ENCODE peak calls at places on chromosome 10, in nine cellular contexts. One of them, this sample, is unnamed.

GRCh38 chr10:86583983-86584382 is 62.4 kb upstream of the WAPL start:
- DNase-seq in left ventricle myocardium inferior: no peak
- DNase-seq in IMR-90: no peak
- DNase-seq in SJSA1: no peak
- DNase-seq in PC-3: peak; percentile 15
- DNase-seq in fibroblast of lung: no peak
- DNase-seq in prostate gland: no peak
- DNase-seq in PC-9: no peak
- DNase-seq in heart right ventricle: no peak
- DNase-seq in this sample: peak; percentile 63

GRCh38 chr10:113058175-113058961 is 108.3 kb downstream of the TCF7L2 start:
- DNase-seq in left ventricle myocardium inferior: no peak
- DNase-seq in IMR-90: peak; percentile 78
- DNase-seq in SJSA1: peak; percentile 42
- DNase-seq in PC-3: no peak
- DNase-seq in fibroblast of lung: peak; percentile 73
- DNase-seq in prostate gland: no peak
- DNase-seq in PC-9: no peak
- DNase-seq in heart right ventricle: no peak
- DNase-seq in this sample: peak; percentile 87

GRCh38 chr10:44956176-44956575 is 3.4 kb upstream of the RASSF4 start:
- DNase-seq in left ventricle myocardium inferior: no peak
- DNase-seq in IMR-90: no peak
- DNase-seq in SJSA1: peak; percentile 23
- DNase-seq in PC-3: no peak
- DNase-seq in fibroblast of lung: no peak
- DNase-seq in prostate gland: no peak
- DNase-seq in PC-9: no peak
- DNase-seq in heart right ventricle: no peak
- DNase-seq in this sample: no peak

GRCh38 chr10:124693801-124694416 is 50.3 kb downstream of the FAM53B start:
- DNase-seq in left ventricle myocardium inferior: no peak
- DNase-seq in IMR-90: no peak
- DNase-seq in SJSA1: no peak
- DNase-seq in PC-3: no peak
- DNase-seq in fibroblast of lung: no peak
- DNase-seq in prostate gland: no peak
- DNase-seq in PC-9: no peak
- DNase-seq in heart right ventricle: peak; percentile 27
- DNase-seq in this sample: no peak

GRCh38 chr10:81928119-81928518 is 53.1 kb downstream of the NRG3 start:
- DNase-seq in left ventricle myocardium inferior: no peak
- DNase-seq in IMR-90: no peak
- DNase-seq in SJSA1: no peak
- DNase-seq in PC-3: no peak
- DNase-seq in fibroblast of lung: no peak
- DNase-seq in prostate gland: no peak
- DNase-seq in PC-9: no peak
- DNase-seq in heart right ventricle: no peak
- DNase-seq in this sample: no peak

GRCh38 chr10:128870830-128871597 is 596.0 kb upstream of the MGMT start:
- DNase-seq in left ventricle myocardium inferior: peak; percentile 30
- DNase-seq in IMR-90: no peak
- DNase-seq in SJSA1: no peak
- DNase-seq in PC-3: no peak
- DNase-seq in fibroblast of lung: no peak
- DNase-seq in prostate gland: no peak
- DNase-seq in PC-9: no peak
- DNase-seq in heart right ventricle: no peak
- DNase-seq in this sample: no peak

GRCh38 chr10:102710604-102711003 is 3.6 kb downstream of the ARL3 start:
- DNase-seq in left ventricle myocardium inferior: no peak
- DNase-seq in IMR-90: peak; percentile 89
- DNase-seq in SJSA1: peak; percentile 74
- DNase-seq in PC-3: peak; percentile 48
- DNase-seq in fibroblast of lung: peak; percentile 90
- DNase-seq in prostate gland: no peak
- DNase-seq in PC-9: no peak
- DNase-seq in heart right ventricle: no peak
- DNase-seq in this sample: no peak

GRCh38 chr10:44199991-44200655 is 184.8 kb downstream of the CXCL12 start:
- DNase-seq in left ventricle myocardium inferior: no peak
- DNase-seq in IMR-90: no peak
- DNase-seq in SJSA1: no peak
- DNase-seq in PC-3: no peak
- DNase-seq in fibroblast of lung: no peak
- DNase-seq in prostate gland: no peak
- DNase-seq in PC-9: no peak
- DNase-seq in heart right ventricle: no peak
- DNase-seq in this sample: no peak

GRCh38 chr10:47144525-47144924 is 155.5 kb upstream of the GDF10 start:
- DNase-seq in left ventricle myocardium inferior: no peak
- DNase-seq in IMR-90: no peak
- DNase-seq in SJSA1: no peak
- DNase-seq in PC-3: no peak
- DNase-seq in fibroblast of lung: no peak
- DNase-seq in prostate gland: no peak
- DNase-seq in PC-9: no peak
- DNase-seq in heart right ventricle: no peak
- DNase-seq in this sample: no peak
- H3K4me1 ChIP-seq in left ventricle myocardium inferior: no peaks in the 10 kb centered on the region
- H3K4me1 ChIP-seq in IMR-90: peaks cover 5% of the 10 kb centered on the region
- H3K4me1 ChIP-seq in SJSA1: no peaks in the 10 kb centered on the region
- H3K4me1 ChIP-seq in PC-3: peaks cover 7% of the 10 kb centered on the region
- H3K4me1 ChIP-seq in fibroblast of lung: no peaks in the 10 kb centered on the region
- H3K4me1 ChIP-seq in prostate gland: no peaks in the 10 kb centered on the region
- H3K4me1 ChIP-seq in PC-9: no peaks in the 10 kb centered on the region
- H3K4me1 ChIP-seq in heart right ventricle: no peaks in the 10 kb centered on the region
- H3K4me1 ChIP-seq in this sample: no peaks in the 10 kb centered on the region

DNA sequence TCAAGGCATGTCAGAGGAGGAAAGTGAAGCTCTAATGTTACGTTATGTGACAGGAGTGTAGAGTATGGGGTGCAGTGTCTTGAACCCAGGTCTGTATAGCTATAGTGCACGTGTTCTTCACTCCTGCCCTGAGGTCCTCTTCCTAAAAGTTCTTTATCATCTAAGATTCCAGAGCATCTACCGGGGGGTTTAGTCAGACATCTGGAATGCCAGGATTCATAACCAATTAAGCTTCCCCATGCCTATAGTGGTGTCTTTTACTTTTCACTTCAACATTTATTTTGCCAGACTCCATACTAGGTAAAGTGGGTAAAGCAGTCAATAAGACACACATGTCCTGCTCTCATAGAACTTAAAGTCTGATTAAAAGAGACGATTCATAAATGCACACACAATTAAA is 22.4 kb downstream of the PPP1R3C start:
- DNase-seq in left ventricle myocardium inferior: no peak
- DNase-seq in IMR-90: peak; percentile 47
- DNase-seq in SJSA1: no peak
- DNase-seq in PC-3: no peak
- DNase-seq in fibroblast of lung: peak; percentile 67
- DNase-seq in prostate gland: no peak
- DNase-seq in PC-9: no peak
- DNase-seq in heart right ventricle: no peak
- DNase-seq in this sample: no peak
- H3K4me1 ChIP-seq in left ventricle myocardium inferior: peaks cover 62% of the 10 kb centered on the region
- H3K4me1 ChIP-seq in IMR-90: peaks cover 28% of the 10 kb centered on the region
- H3K4me1 ChIP-seq in SJSA1: peaks cover 70% of the 10 kb centered on the region
- H3K4me1 ChIP-seq in PC-3: peaks cover 30% of the 10 kb centered on the region
- H3K4me1 ChIP-seq in fibroblast of lung: peaks cover 33% of the 10 kb centered on the region
- H3K4me1 ChIP-seq in prostate gland: no peaks in the 10 kb centered on the region
- H3K4me1 ChIP-seq in PC-9: peaks cover 21% of the 10 kb centered on the region
- H3K4me1 ChIP-seq in heart right ventricle: peaks cover 20% of the 10 kb centered on the region
- H3K4me1 ChIP-seq in this sample: no peaks in the 10 kb centered on the region

GRCh38 chr10:22612316-22612715 is 102.1 kb downstream of the PIP4K2A start:
- DNase-seq in left ventricle myocardium inferior: no peak
- DNase-seq in IMR-90: no peak
- DNase-seq in SJSA1: no peak
- DNase-seq in PC-3: no peak
- DNase-seq in fibroblast of lung: no peak
- DNase-seq in prostate gland: no peak
- DNase-seq in PC-9: no peak
- DNase-seq in heart right ventricle: no peak
- DNase-seq in this sample: no peak
- H3K4me1 ChIP-seq in left ventricle myocardium inferior: peaks cover 27% of the 10 kb centered on the region
- H3K4me1 ChIP-seq in IMR-90: no peaks in the 10 kb centered on the region
- H3K4me1 ChIP-seq in SJSA1: peaks cover 25% of the 10 kb centered on the region
- H3K4me1 ChIP-seq in PC-3: peaks cover 28% of the 10 kb centered on the region
- H3K4me1 ChIP-seq in fibroblast of lung: no peaks in the 10 kb centered on the region
- H3K4me1 ChIP-seq in prostate gland: no peaks in the 10 kb centered on the region
- H3K4me1 ChIP-seq in PC-9: no peaks in the 10 kb centered on the region
- H3K4me1 ChIP-seq in heart right ventricle: peaks cover 16% of the 10 kb centered on the region
- H3K4me1 ChIP-seq in this sample: peaks cover 12% of the 10 kb centered on the region

DNA sequence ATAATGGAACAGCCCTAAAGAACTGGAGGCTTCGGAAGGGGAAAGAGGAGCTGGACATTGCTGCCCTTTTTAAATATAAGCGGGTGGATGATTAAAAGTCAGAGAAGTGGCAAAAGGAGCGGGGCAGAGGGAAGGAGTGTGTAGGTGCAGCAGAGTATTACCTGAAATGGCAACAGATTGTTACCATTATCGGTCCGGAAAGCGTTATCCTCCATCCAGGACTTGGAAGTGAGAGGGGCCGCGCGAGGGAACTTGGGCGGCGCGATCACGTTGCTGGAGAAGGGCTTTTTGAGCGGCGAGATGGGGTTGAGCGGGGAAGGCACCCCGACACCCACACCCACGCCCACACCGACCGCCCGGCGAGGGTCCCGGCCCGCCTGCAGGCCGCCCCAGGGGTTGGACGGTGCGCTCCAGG is 51.7 kb downstream of the CPEB3 start:
- DNase-seq in left ventricle myocardium inferior: no peak
- DNase-seq in IMR-90: no peak
- DNase-seq in SJSA1: no peak
- DNase-seq in PC-3: no peak
- DNase-seq in fibroblast of lung: no peak
- DNase-seq in prostate gland: peak; percentile 10
- DNase-seq in PC-9: no peak
- DNase-seq in heart right ventricle: no peak
- DNase-seq in this sample: peak; percentile 23
- H3K4me1 ChIP-seq in left ventricle myocardium inferior: peaks cover 75% of the 10 kb centered on the region
- H3K4me1 ChIP-seq in IMR-90: peaks cover 2% of the 10 kb centered on the region
- H3K4me1 ChIP-seq in SJSA1: peaks cover 14% of the 10 kb centered on the region
- H3K4me1 ChIP-seq in PC-3: peaks cover 33% of the 10 kb centered on the region
- H3K4me1 ChIP-seq in fibroblast of lung: peaks cover 4% of the 10 kb centered on the region
- H3K4me1 ChIP-seq in prostate gland: peaks cover 3% of the 10 kb centered on the region
- H3K4me1 ChIP-seq in PC-9: peaks cover 48% of the 10 kb centered on the region
- H3K4me1 ChIP-seq in heart right ventricle: peaks cover 5% of the 10 kb centered on the region
- H3K4me1 ChIP-seq in this sample: no peaks in the 10 kb centered on the region

DNA sequence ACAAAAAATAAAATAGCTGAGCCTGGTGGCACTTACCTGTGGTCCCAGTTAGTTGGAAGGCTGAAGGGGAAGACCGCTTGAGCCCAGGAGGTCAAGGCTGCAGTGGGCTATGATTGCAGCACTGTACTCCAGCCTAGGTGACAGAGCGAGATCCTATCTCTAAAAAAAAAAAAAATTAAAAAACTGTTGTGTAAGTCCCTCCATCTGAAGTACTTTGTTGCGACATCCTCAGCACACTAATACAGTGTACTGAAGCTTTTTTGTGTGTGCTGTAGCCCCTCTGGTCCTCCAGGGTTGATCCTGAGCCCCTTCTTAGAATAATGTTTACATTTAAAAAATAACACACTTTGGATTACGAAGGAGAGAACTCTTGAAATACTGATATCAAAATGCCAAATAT is 71.3 kb downstream of the PFKFB3 start:
- DNase-seq in left ventricle myocardium inferior: no peak
- DNase-seq in IMR-90: peak; percentile 31
- DNase-seq in SJSA1: no peak
- DNase-seq in PC-3: no peak
- DNase-seq in fibroblast of lung: no peak
- DNase-seq in prostate gland: no peak
- DNase-seq in PC-9: peak; percentile 38
- DNase-seq in heart right ventricle: no peak
- DNase-seq in this sample: no peak
- H3K4me1 ChIP-seq in left ventricle myocardium inferior: peaks cover 12% of the 10 kb centered on the region
- H3K4me1 ChIP-seq in IMR-90: peaks cover 5% of the 10 kb centered on the region
- H3K4me1 ChIP-seq in SJSA1: peaks cover 18% of the 10 kb centered on the region
- H3K4me1 ChIP-seq in PC-3: peaks cover 15% of the 10 kb centered on the region
- H3K4me1 ChIP-seq in fibroblast of lung: peaks cover 5% of the 10 kb centered on the region
- H3K4me1 ChIP-seq in prostate gland: no peaks in the 10 kb centered on the region
- H3K4me1 ChIP-seq in PC-9: peaks cover 24% of the 10 kb centered on the region
- H3K4me1 ChIP-seq in heart right ventricle: peaks cover 10% of the 10 kb centered on the region
- H3K4me1 ChIP-seq in this sample: no peaks in the 10 kb centered on the region

GRCh38 chr10:117360994-117361667 is 14.1 kb downstream of the PDZD8 start:
- DNase-seq in left ventricle myocardium inferior: no peak
- DNase-seq in IMR-90: peak; percentile 30
- DNase-seq in SJSA1: no peak
- DNase-seq in PC-3: peak; percentile 23
- DNase-seq in fibroblast of lung: peak; percentile 42
- DNase-seq in prostate gland: no peak
- DNase-seq in PC-9: no peak
- DNase-seq in heart right ventricle: no peak
- DNase-seq in this sample: no peak

GRCh38 chr10:117364121-117364960 is 10.9 kb downstream of the PDZD8 start:
- DNase-seq in left ventricle myocardium inferior: no peak
- DNase-seq in IMR-90: peak; percentile 36
- DNase-seq in SJSA1: no peak
- DNase-seq in PC-3: no peak
- DNase-seq in fibroblast of lung: peak; percentile 32
- DNase-seq in prostate gland: no peak
- DNase-seq in PC-9: no peak
- DNase-seq in heart right ventricle: no peak
- DNase-seq in this sample: peak; percentile 40

GRCh38 chr10:117365612-117366011 is 9.6 kb downstream of the PDZD8 start:
- DNase-seq in left ventricle myocardium inferior: no peak
- DNase-seq in IMR-90: no peak
- DNase-seq in SJSA1: no peak
- DNase-seq in PC-3: peak; percentile 56
- DNase-seq in fibroblast of lung: no peak
- DNase-seq in prostate gland: no peak
- DNase-seq in PC-9: peak; percentile 92
- DNase-seq in heart right ventricle: no peak
- DNase-seq in this sample: no peak

GRCh38 chr10:117362313-117362712 is 12.9 kb downstream of the PDZD8 start:
- DNase-seq in left ventricle myocardium inferior: no peak
- DNase-seq in IMR-90: peak; percentile 32
- DNase-seq in SJSA1: no peak
- DNase-seq in PC-3: peak; percentile 32
- DNase-seq in fibroblast of lung: peak; percentile 53
- DNase-seq in prostate gland: no peak
- DNase-seq in PC-9: no peak
- DNase-seq in heart right ventricle: no peak
- DNase-seq in this sample: no peak

DNA sequence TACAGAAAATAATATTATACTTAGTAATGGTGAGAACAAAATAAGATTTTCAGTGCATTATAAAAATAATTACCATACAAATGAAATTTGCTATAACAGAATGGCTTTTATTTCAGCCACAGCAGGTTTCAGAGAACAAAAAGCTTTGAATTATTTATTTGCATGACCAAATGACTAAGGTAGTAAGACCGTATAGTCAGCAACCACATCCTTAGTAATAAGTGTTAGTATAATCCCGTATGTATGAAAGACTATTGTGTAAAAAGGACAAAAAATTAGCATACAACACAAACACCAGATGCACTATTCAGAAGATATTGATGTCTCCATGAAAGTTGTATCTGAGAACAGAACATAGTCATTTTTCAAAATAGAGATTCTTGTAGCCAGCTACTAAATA is 12.2 kb downstream of the PDZD8 start:
- DNase-seq in left ventricle myocardium inferior: no peak
- DNase-seq in IMR-90: peak; percentile 78
- DNase-seq in SJSA1: no peak
- DNase-seq in PC-3: peak; percentile 67
- DNase-seq in fibroblast of lung: peak; percentile 87
- DNase-seq in prostate gland: no peak
- DNase-seq in PC-9: peak; percentile 58
- DNase-seq in heart right ventricle: no peak
- DNase-seq in this sample: no peak
- H3K4me1 ChIP-seq in left ventricle myocardium inferior: peaks cover 56% of the 10 kb centered on the region
- H3K4me1 ChIP-seq in IMR-90: no peaks in the 10 kb centered on the region
- H3K4me1 ChIP-seq in SJSA1: peaks cover 49% of the 10 kb centered on the region
- H3K4me1 ChIP-seq in PC-3: peaks cover 85% of the 10 kb centered on the region
- H3K4me1 ChIP-seq in fibroblast of lung: peaks cover 6% of the 10 kb centered on the region
- H3K4me1 ChIP-seq in prostate gland: peaks cover 7% of the 10 kb centered on the region
- H3K4me1 ChIP-seq in PC-9: peaks cover 80% of the 10 kb centered on the region
- H3K4me1 ChIP-seq in heart right ventricle: peaks cover 22% of the 10 kb centered on the region
- H3K4me1 ChIP-seq in this sample: no peaks in the 10 kb centered on the region